ENCODE peak calls at places on chromosomes 6 and 20, in ten cellular contexts. O is uterus, S is psoas muscle, A is stomach, U is PC-3, C is heart right ventricle, Y is thoracic aorta, H is neural progenitor cell, X is hepatocyte, B is astrocyte. N is an unnamed sample. For H3K9me3, the result is how much of the 10 kb centered on the place peaks cover.

GRCh38 chr6:149723262-149723661 is 5.4 kb upstream of the LATS1 start:
- DNase-seq in O (no peak), S (no peak), A (no peak), U (no peak), C (no peak), Y (no peak), H (no peak), X (no peak), B (no peak), N (no peak)

GRCh38 chr6:54525731-54526130 is 217.5 kb downstream of the TINAG start:
- DNase-seq in O (no peak), S (no peak), A (no peak), U (peak), C (no peak), Y (no peak), H (no peak), X (no peak), B (peak), N (no peak)

GRCh38 chr6:21587182-21587924 is 6.2 kb upstream of the SOX4 start:
- DNase-seq in O (peak), S (peak), A (peak), U (peak), C (peak), Y (no peak), H (peak), X (peak), B (peak), N (peak)

GRCh38 chr6:125546827-125547226 is 202.6 kb upstream of the HEY2 start:
- DNase-seq in O (no peak), S (no peak), A (no peak), U (peak), C (no peak), Y (no peak), H (no peak), X (no peak), B (no peak), N (no peak)

GRCh38 chr6:139027620-139028182 is 844 bp upstream of the ABRACL start:
- DNase-seq in O (no peak), S (no peak), A (peak), U (no peak), C (no peak), Y (no peak), H (peak), X (peak), B (peak), N (peak)

GRCh38 chr20:4171538-4172116 is 156.3 kb upstream of the RNF24 start:
- DNase-seq in O (no peak), S (no peak), A (no peak), U (no peak), C (no peak), Y (no peak), H (peak), X (peak), B (no peak), N (no peak)

GRCh38 chr6:6825986-6826901 is 237.7 kb downstream of the LY86 start:
- DNase-seq in O (peak), S (peak), A (peak), U (peak), C (peak), Y (no peak), H (no peak), X (no peak), B (no peak), N (peak)

GRCh38 chr6:31901415-31901952 is 402 bp downstream of the ZBTB12 start:
- DNase-seq in O (peak), S (peak), A (peak), U (peak), C (peak), Y (no peak), H (peak), X (peak), B (peak), N (peak)

GRCh38 chr20:20452254-20452676 is 84.4 kb downstream of the INSM1 start:
- DNase-seq in O (no peak), S (peak), A (peak), U (peak), C (peak), Y (no peak), H (peak), X (peak), B (peak), N (peak)

GRCh38 chr20:18666803-18667460 is 79.1 kb downstream of the DTD1 start:
- DNase-seq in O (peak), S (no peak), A (no peak), U (no peak), C (no peak), Y (no peak), H (no peak), X (no peak), B (no peak), N (no peak)

GRCh38 chr6:117157448-117157847 is 107.9 kb upstream of the VGLL2 start:
- DNase-seq in O (no peak), S (no peak), A (no peak), U (no peak), C (no peak), Y (no peak), H (no peak), X (no peak), B (no peak), N (peak)

GRCh38 chr20:49680475-49680874 is 33.2 kb downstream of the B4GALT5 start:
- DNase-seq in O (no peak), S (no peak), A (no peak), U (no peak), C (no peak), Y (no peak), H (no peak), X (no peak), B (no peak), N (no peak)

GRCh38 chr6:113739066-113739655 is 118.0 kb upstream of the MARCKS start:
- DNase-seq in O (no peak), S (no peak), A (no peak), U (no peak), C (no peak), Y (no peak), H (no peak), X (no peak), B (no peak), N (peak)

GRCh38 chr6:113742342-113742741 is 114.8 kb upstream of the MARCKS start:
- DNase-seq in O (no peak), S (no peak), A (no peak), U (no peak), C (no peak), Y (no peak), H (no peak), X (no peak), B (no peak), N (no peak)

GRCh38 chr6:113750148-113750547 is 107.0 kb upstream of the MARCKS start:
- DNase-seq in O (no peak), S (no peak), A (no peak), U (no peak), C (no peak), Y (no peak), H (no peak), X (no peak), B (no peak), N (no peak)

GRCh38 chr6:113744886-113745285 is 112.3 kb upstream of the MARCKS start:
- DNase-seq in O (no peak), S (no peak), A (no peak), U (no peak), C (no peak), Y (no peak), H (no peak), X (no peak), B (no peak), N (no peak)
- H3K9me3 ChIP-seq in O (under half), S (under half), A (under half), U (under half), C (under half), Y (under half), H (under half), X (under half), B (under half), N (under half)

GRCh38 chr6:39225946-39226437 is 3.3 kb downstream of the KCNK5 start:
- DNase-seq in O (no peak), S (no peak), A (no peak), U (no peak), C (no peak), Y (no peak), H (no peak), X (peak), B (no peak), N (no peak)

GRCh38 chr6:39224523-39225182 is 4.6 kb downstream of the KCNK5 start:
- DNase-seq in O (no peak), S (no peak), A (no peak), U (no peak), C (no peak), Y (no peak), H (no peak), X (no peak), B (no peak), N (no peak)

GRCh38 chr6:39223535-39223934 is 5.7 kb downstream of the KCNK5 start:
- DNase-seq in O (no peak), S (no peak), A (no peak), U (no peak), C (no peak), Y (no peak), H (no peak), X (no peak), B (no peak), N (no peak)

GRCh38 chr6:39225543-39225942 is 3.7 kb downstream of the KCNK5 start:
- DNase-seq in O (no peak), S (no peak), A (peak), U (no peak), C (no peak), Y (no peak), H (no peak), X (peak), B (no peak), N (no peak)

DNA sequence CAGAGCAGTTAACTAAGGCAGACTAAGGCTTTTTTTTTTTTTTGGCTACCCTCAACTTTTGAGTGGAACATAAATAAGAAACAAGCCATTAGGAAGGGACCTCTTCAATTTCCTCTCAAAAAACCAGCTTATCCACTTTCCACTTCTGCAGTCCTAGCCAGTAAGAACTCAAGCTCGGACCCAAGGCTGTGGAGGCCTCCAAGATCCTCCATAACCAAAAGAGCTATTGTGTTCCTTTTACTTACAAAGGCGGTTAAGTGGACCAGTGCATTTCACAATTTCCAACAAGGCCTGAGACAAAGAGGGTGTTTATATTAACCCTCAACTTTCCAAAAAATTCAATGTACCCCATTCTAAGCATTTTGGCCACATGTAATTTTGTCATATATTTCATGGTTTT is 5.2 kb downstream of the KCNK5 start:
- DNase-seq in O (no peak), S (no peak), A (no peak), U (no peak), C (no peak), Y (no peak), H (no peak), X (no peak), B (no peak), N (no peak)
- H3K27ac ChIP-seq in O (no peak), S (no peak), A (no peak), U (no peak), C (no peak), Y (no peak), H (no peak), X (peak), B (no peak), N (no peak)

GRCh38 chr20:57385940-57386339 is 5.3 kb upstream of the RBM38 start:
- DNase-seq in O (no peak), S (no peak), A (no peak), U (no peak), C (no peak), Y (no peak), H (no peak), X (no peak), B (no peak), N (no peak)

GRCh38 chr20:57384953-57385761 is 6.0 kb upstream of the RBM38 start:
- DNase-seq in O (no peak), S (no peak), A (no peak), U (no peak), C (no peak), Y (no peak), H (no peak), X (no peak), B (no peak), N (no peak)

GRCh38 chr20:57383447-57384347 is 7.5 kb upstream of the RBM38 start:
- DNase-seq in O (no peak), S (no peak), A (no peak), U (no peak), C (no peak), Y (no peak), H (peak), X (peak), B (no peak), N (no peak)

GRCh38 chr20:57382516-57382915 is 8.7 kb upstream of the RBM38 start:
- DNase-seq in O (no peak), S (no peak), A (no peak), U (no peak), C (no peak), Y (no peak), H (no peak), X (no peak), B (no peak), N (no peak)

DNA sequence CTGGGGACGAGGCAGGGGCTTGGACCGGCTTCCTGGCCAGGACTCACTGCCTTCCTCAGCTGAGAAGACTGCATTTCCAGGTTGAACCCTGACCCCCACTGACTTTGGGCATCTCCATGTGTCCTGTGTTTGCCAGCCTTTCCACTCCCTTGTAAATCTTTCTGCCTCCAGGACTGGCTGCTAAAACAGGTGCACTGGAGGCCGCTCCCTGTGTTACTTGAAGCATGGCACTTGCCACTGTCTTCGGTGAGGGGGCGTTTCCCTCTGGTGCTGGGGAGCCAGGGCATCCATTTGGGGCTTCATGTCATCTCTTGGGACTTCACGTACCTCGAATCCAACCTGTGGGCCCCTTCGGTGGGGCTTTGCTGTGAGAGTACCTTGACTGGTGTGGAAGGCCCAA is 6.7 kb upstream of the RBM38 start:
- DNase-seq in O (no peak), S (no peak), A (no peak), U (no peak), C (no peak), Y (no peak), H (no peak), X (no peak), B (no peak), N (no peak)
- H3K4me3 ChIP-seq in O (no peak), S (no peak), A (no peak), U (no peak), C (no peak), Y (no peak), H (no peak), X (no peak), B (no peak), N (no peak)

DNA sequence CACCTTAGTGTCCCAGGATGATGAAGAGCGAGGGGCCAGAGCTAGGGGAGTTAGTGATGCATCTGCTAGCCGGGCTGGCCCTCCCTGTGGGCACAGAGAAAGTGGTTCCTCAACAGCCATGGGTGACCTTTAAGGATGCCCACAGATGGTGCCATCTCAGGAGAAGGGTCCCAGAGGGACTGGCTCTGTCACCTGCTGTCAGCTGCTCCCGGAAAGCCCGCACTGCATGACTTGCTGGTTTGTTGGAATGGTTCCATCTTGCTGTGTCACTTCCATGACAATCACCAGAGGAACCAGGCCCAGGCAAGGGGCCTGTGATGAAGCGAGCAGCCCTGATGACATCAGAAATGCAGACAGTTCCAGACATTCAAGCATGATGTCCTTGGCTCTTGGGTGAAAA is 125.1 kb downstream of the PHACTR3 start:
- DNase-seq in O (no peak), S (no peak), A (no peak), U (no peak), C (no peak), Y (no peak), H (no peak), X (no peak), B (no peak), N (no peak)
- H3K9me3 ChIP-seq in O (under half), S (under half), A (under half), U (under half), C (under half), Y (under half), H (under half), X (under half), B (under half), N (under half)

GRCh38 chr6:137794510-137795200 is 72.4 kb upstream of the TNFAIP3 start:
- DNase-seq in O (no peak), S (no peak), A (no peak), U (no peak), C (no peak), Y (no peak), H (no peak), X (no peak), B (no peak), N (no peak)
- H3K27ac ChIP-seq in O (no peak), S (no peak), A (peak), U (no peak), C (no peak), Y (no peak), H (no peak), X (peak), B (no peak), N (no peak)

DNA sequence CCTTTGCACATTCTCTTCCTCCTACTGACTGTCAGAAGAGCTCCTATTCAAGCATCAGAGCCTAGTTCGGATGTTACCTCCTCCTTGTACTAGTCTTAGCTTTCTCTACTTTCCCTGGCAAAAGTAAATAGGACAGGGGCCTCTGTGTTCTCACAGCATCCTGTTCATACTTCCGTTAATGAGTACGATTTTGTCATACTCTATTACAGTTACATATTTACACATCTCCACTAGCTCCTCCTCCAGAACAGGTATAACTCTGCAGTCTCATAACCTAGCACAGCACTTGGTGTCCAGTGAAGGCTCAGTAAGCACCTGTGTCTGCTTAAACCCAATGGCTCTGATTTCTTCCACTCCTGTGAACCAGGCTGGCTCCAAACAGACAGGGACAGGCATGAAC is 7.0 kb downstream of the ELMO2 start:
- DNase-seq in O (no peak), S (no peak), A (no peak), U (peak), C (no peak), Y (no peak), H (no peak), X (no peak), B (no peak), N (no peak)
- H3K4me3 ChIP-seq in O (no peak), S (no peak), A (no peak), U (no peak), C (no peak), Y (no peak), H (no peak), X (no peak), B (no peak), N (no peak)

GRCh38 chr6:106866875-106867658 is 107.5 kb downstream of the CD24 start:
- DNase-seq in O (no peak), S (no peak), A (no peak), U (no peak), C (no peak), Y (no peak), H (peak), X (no peak), B (no peak), N (no peak)
- H3K9me3 ChIP-seq in O (under half), S (under half), A (under half), U (under half), C (under half), Y (under half), H (under half), X (under half), B (under half), N (under half)

N was measured in SJCRH30.